ENCODE peak calls at places on chromosome 21, in four cellular contexts. B is K562, T is HL-60, N is GM12878. V is an unnamed sample.

GRCh38 chr21:26469789-26470188 is 103.3 kb downstream of the CYYR1 start:
- DNase-seq in B (no peak), T (peak; percentile 20), N (no peak), V (no peak)

GRCh38 chr21:36209626-36210171 is 53.1 kb downstream of the DOP1B start:
- DNase-seq in B (peak; percentile 37), T (no peak), N (no peak), V (no peak)

GRCh38 chr21:36236052-36236730 is 79.6 kb downstream of the DOP1B start:
- DNase-seq in B (no peak), T (no peak), N (peak; percentile 66), V (no peak)

GRCh38 chr21:27173052-27173451 is 206.2 kb upstream of the ADAMTS5 start:
- DNase-seq in B (no peak), T (no peak), N (no peak), V (no peak)

GRCh38 chr21:27779604-27780003 is 812.7 kb upstream of the ADAMTS5 start:
- DNase-seq in B (no peak), T (no peak), N (no peak), V (no peak)

GRCh38 chr21:25561668-25562641 is 45.3 kb downstream of the MRPL39 start:
- DNase-seq in B (no peak), T (peak; percentile 47), N (peak; percentile 66), V (peak; percentile 35)

GRCh38 chr21:15718709-15719108 is 11.1 kb upstream of the USP25 start:
- DNase-seq in B (no peak), T (no peak), N (no peak), V (no peak)

GRCh38 chr21:41245509-41246135 is 71.0 kb upstream of the FAM3B start:
- DNase-seq in B (no peak), T (no peak), N (no peak), V (no peak)

GRCh38 chr21:38660333-38661295 is 145.1 kb upstream of the ETS2 start:
- DNase-seq in B (no peak), T (peak; percentile 43), N (no peak), V (no peak)

GRCh38 chr21:28391938-28392337 is 600.7 kb downstream of the LTN1 start:
- DNase-seq in B (no peak), T (no peak), N (no peak), V (no peak)

GRCh38 chr21:29005696-29006095 is 13.0 kb upstream of the LTN1 start:
- DNase-seq in B (no peak), T (no peak), N (no peak), V (no peak)

GRCh38 chr21:41316200-41316599 is 401 bp upstream of the FAM3B start:
- DNase-seq in B (no peak), T (no peak), N (no peak), V (no peak)

GRCh38 chr21:37711294-37711844 is 204.9 kb downstream of the KCNJ6 start:
- DNase-seq in B (no peak), T (no peak), N (no peak), V (no peak)

GRCh38 chr21:29849735-29850176 is 90.0 kb downstream of the GRIK1 start:
- DNase-seq in B (peak; percentile 74), T (peak; percentile 27), N (peak; percentile 8), V (peak; percentile 17)

GRCh38 chr21:21806711-21807597 is 808.7 kb downstream of the NCAM2 start:
- DNase-seq in B (no peak), T (no peak), N (no peak), V (no peak)

GRCh38 chr21:32046191-32046590 is 173.4 kb downstream of the HUNK start:
- DNase-seq in B (no peak), T (no peak), N (no peak), V (no peak)

GRCh38 chr21:37675202-37675801 is 241.0 kb downstream of the KCNJ6 start:
- DNase-seq in B (peak; percentile 73), T (peak; percentile 23), N (no peak), V (peak; percentile 58)

GRCh38 chr21:27649746-27650145 is 682.9 kb upstream of the ADAMTS5 start:
- DNase-seq in B (no peak), T (no peak), N (no peak), V (no peak)

GRCh38 chr21:14836950-14837349 is 227.8 kb downstream of the NRIP1 start:
- DNase-seq in B (no peak), T (no peak), N (no peak), V (no peak)

GRCh38 chr21:32467291-32467690 is 54.8 kb downstream of the EVA1C start:
- DNase-seq in B (no peak), T (no peak), N (no peak), V (no peak)

GRCh38 chr21:37166733-37167132 is 93.7 kb downstream of the TTC3 start:
- DNase-seq in B (peak; percentile 16), T (no peak), N (no peak), V (no peak)

GRCh38 chr21:17671733-17672132 is 59.0 kb upstream of the BTG3 start:
- DNase-seq in B (no peak), T (no peak), N (no peak), V (no peak)

GRCh38 chr21:17668479-17668878 is 55.8 kb upstream of the BTG3 start:
- DNase-seq in B (no peak), T (no peak), N (no peak), V (no peak)

DNA sequence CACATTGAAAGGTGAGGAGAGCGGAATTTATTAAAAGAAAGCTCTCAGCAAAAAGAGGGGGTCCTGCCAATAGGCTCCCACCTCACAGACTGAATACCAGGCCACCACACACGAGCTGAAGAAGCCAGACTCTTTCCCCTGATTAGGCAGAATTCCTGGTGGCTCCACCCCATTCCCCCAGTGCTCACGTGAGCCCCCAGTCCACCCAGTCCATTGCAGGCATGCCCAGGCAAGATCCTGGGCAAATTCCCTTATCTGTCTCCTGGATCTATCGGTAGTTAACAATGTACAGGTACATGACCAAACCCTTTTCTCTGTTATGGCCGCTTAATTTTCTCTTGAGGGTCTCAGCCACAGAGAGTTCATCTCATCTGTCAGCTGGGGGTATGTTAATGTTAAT is 54.6 kb upstream of the BTG3 start:
- DNase-seq in B (no peak), T (no peak), N (no peak), V (no peak)
- TF ChIP-seq SPI1 in B (no peak), T (no peak), N (no peak), V (no peak)

GRCh38 chr21:39888848-39889247 is 21.6 kb downstream of the PCP4 start:
- DNase-seq in B (no peak), T (no peak), N (no peak), V (no peak)
- TF ChIP-seq POLR2AphosphoS5 in B (no peak), T (no peak), N (no peak), V (no peak)

GRCh38 chr21:45596704-45597318 is 46.7 kb upstream of the PCBP3 start:
- DNase-seq in B (peak; percentile 86), T (peak; percentile 31), N (no peak), V (peak; percentile 68)

GRCh38 chr21:45598109-45598508 is 45.4 kb upstream of the PCBP3 start:
- DNase-seq in B (no peak), T (no peak), N (no peak), V (no peak)

GRCh38 chr21:45600248-45600647 is 43.3 kb upstream of the PCBP3 start:
- DNase-seq in B (no peak), T (no peak), N (no peak), V (no peak)

GRCh38 chr21:45598666-45599065 is 44.9 kb upstream of the PCBP3 start:
- DNase-seq in B (no peak), T (no peak), N (no peak), V (no peak)

DNA sequence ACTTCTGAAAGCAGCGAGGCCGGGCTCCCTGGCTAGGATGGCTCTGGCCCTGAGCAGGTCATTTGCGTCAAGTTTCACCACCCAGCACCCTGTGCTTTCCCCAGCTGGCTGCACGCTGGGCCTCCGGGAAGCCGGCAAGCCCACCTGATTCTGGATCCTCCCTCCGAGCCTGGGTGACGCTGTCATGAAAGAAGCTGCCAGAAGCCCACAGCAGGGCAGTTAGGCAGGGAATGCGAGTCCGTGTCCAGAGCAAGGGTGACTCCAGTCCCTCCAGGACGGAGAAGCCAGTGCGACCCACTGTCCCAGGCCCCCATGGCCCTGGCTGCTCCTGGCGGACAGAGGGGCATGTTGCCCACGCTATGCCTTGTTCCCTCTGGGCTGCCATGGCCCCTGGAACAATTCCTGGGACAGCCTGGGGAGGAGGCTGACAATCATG is 44.4 kb upstream of the PCBP3 start:
- DNase-seq in B (no peak), T (no peak), N (no peak), V (no peak)
- TF ChIP-seq SPI1 in B (no peak), T (no peak), N (no peak), V (no peak)

DNA sequence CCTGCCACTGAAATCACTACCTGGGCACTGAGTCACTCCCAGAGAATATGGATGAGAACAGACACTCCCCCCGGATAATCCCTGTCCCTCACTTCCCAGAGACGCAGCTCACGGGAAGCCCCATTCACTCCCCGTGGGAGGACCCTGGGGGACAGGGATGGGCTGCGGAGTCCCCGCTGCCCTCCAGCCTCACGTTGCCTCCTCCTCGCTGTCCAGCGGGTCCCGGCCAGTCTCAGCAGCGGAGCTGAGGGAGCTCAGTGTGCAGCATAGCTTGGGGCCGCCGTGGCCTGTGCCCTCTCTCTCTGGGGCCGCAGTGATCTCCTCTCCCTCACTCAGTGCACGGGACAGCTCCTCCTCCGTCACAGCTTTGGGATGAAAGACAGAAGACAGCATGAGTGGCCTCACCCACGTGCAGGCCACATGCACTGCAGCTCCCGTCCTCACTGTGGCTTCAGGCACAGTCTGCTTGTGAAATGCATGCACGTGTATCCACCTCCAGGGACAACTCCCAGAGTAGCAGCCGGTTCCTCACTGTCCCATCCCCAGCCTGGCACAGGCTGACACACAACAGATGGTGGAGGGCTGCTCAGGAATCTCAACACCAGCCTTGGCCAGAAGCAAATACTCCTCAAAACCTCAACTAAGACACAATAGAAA is 7.4 kb downstream of the CFAP410 start:
- DNase-seq in B (no peak), T (no peak), N (no peak), V (no peak)
- TF ChIP-seq POLR2AphosphoS5 in B (no peak), T (peak; percentile 7), N (peak; percentile 57), V (peak; percentile 48)

GRCh38 chr21:35048706-35049617 is at the start of gene RUNX1:
- DNase-seq in B (peak; percentile 62), T (peak; percentile 97), N (peak; percentile 92), V (peak; percentile 33)
- TF ChIP-seq SPI1 in B (peak; percentile 62), T (peak; percentile 82), N (peak; percentile 71), V (peak; percentile 83)

GRCh38 chr21:42366292-42367010 is at the start of gene TFF1:
- DNase-seq in B (no peak), T (no peak), N (no peak), V (no peak)
- TF ChIP-seq POLR2AphosphoS5 in B (no peak), T (no peak), N (no peak), V (no peak)

V was measured in GM12891.